ENCODE peak calls at places on chromosome 11, in four cellular contexts. C is HepG2, L is HCT116, J is K562. V is an unnamed sample.

GRCh38 chr11:73314121-73314948 is 6.3 kb downstream of the ARHGEF17 start:
- DNase-seq in L (no peak), J (peak), C (peak), V (no peak)

GRCh38 chr11:135075740-135076139 is 663.7 kb upstream of the B3GAT1 start:
- DNase-seq in J (peak), C (peak), L (peak), V (no peak)

GRCh38 chr11:44316388-44317240 is 6.7 kb upstream of the ALX4 start:
- DNase-seq in L (no peak), J (no peak), C (no peak), V (no peak)

GRCh38 chr11:67616431-67617242 is 9.9 kb downstream of the NDUFV1 start:
- DNase-seq in C (no peak), J (no peak), L (no peak), V (no peak)

GRCh38 chr11:87176044-87176443 is 138.3 kb downstream of the TMEM135 start:
- DNase-seq in C (no peak), J (no peak), L (peak), V (no peak)

GRCh38 chr11:5197538-5197937 is 2.9 kb downstream of the OR51V1 start:
- DNase-seq in J (no peak), C (no peak), L (no peak), V (no peak)

GRCh38 chr11:87369888-87370287 is 332.2 kb downstream of the TMEM135 start:
- DNase-seq in L (no peak), J (no peak), C (no peak), V (no peak)

GRCh38 chr11:97033178-97033577 is 643.4 kb downstream of the JRKL start:
- DNase-seq in L (no peak), C (no peak), J (no peak), V (no peak)

GRCh38 chr11:1292018-1292643 is 17.3 kb downstream of the TOLLIP start:
- DNase-seq in L (no peak), J (no peak), C (no peak), V (no peak)

GRCh38 chr11:62544521-62545436 is 1.8 kb downstream of the AHNAK start:
- DNase-seq in L (no peak), J (peak), C (no peak), V (no peak)

GRCh38 chr11:11555228-11555627 is 66.6 kb downstream of the GALNT18 start:
- DNase-seq in C (no peak), J (no peak), L (no peak), V (no peak)

GRCh38 chr11:125724125-125724524 is 22.0 kb upstream of the PATE1 start:
- DNase-seq in J (peak), C (peak), L (peak), V (no peak)

GRCh38 chr11:15889972-15890371 is 466.4 kb downstream of the SOX6 start:
- DNase-seq in J (no peak), C (no peak), L (no peak), V (no peak)

GRCh38 chr11:3865388-3866193 is 10.1 kb downstream of the STIM1 start:
- DNase-seq in L (no peak), C (no peak), J (peak), V (no peak)

GRCh38 chr11:3174387-3174786 is 9.3 kb upstream of the OSBPL5 start:
- DNase-seq in L (no peak), C (no peak), J (no peak), V (no peak)

GRCh38 chr11:72759468-72759867 is 7.3 kb upstream of the ARAP1 start:
- DNase-seq in L (no peak), J (no peak), C (no peak), V (no peak)

GRCh38 chr11:33713162-33713913 is 12.7 kb upstream of the C11orf91 start:
- DNase-seq in J (no peak), L (no peak), C (no peak), V (no peak)
- TF ChIP-seq TCF7L2 in J (no peak), L (no peak), C (no peak), V (no peak)

DNA sequence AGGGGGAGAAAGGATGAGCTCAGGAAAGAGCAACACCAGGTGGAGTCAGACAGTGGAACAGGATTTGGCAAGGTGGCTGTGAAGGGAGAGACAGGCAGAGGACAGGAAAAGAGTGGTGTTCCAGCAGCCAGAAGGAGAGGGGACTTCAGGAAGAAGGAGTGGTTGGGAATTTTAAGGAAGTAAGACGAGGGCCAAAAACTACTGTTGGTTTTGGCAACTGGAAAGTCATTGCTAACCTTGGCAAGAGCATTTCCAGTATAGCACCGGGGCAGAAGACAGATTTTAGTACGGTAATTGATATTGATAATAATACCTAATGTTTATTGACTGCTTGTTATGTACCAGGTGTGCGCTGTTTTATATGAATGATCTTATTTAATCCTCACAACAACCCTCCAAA is 15.4 kb upstream of the DDX6 start:
- DNase-seq in L (no peak), C (no peak), J (no peak), V (no peak)
- TF ChIP-seq TCF7L2 in L (no peak), C (no peak), J (no peak), V (no peak)

GRCh38 chr11:121687961-121688566 is 235.3 kb upstream of the SORL1-AS1 start:
- DNase-seq in L (no peak), C (no peak), J (no peak), V (no peak)

GRCh38 chr11:121696947-121697346 is 244.2 kb upstream of the SORL1-AS1 start:
- DNase-seq in C (no peak), L (no peak), J (no peak), V (no peak)

GRCh38 chr11:121696177-121696863 is 243.6 kb upstream of the SORL1-AS1 start:
- DNase-seq in C (no peak), L (no peak), J (no peak), V (no peak)

GRCh38 chr11:121688860-121689614 is 236.3 kb upstream of the SORL1-AS1 start:
- DNase-seq in C (peak), L (peak), J (no peak), V (no peak)

GRCh38 chr11:121692236-121692635 is 239.5 kb upstream of the SORL1-AS1 start:
- DNase-seq in L (no peak), J (no peak), C (peak), V (no peak)
- TF ChIP-seq TCF7L2 in L (no peak), J (no peak), C (no peak), V (no peak)

GRCh38 chr11:77580712-77581337 is 8.9 kb upstream of the AQP11 start:
- DNase-seq in J (no peak), L (no peak), C (no peak), V (no peak)
- TF ChIP-seq TCF7L2 in J (no peak), L (no peak), C (no peak), V (no peak)

GRCh38 chr11:29002816-29003215 is 894.6 kb downstream of the METTL15 start:
- DNase-seq in C (no peak), J (no peak), L (no peak), V (no peak)
- TF ChIP-seq TCF7L2 in C (no peak), J (no peak), L (no peak), V (no peak)

V was measured in Panc1.